ENCODE peak calls at places on chromosome 21, in eight cellular contexts. D is fibroblast of lung, T is GM04503, J is SK-MEL-5, I is stomach, A is KBM-7, Z is NCI-H69, F is HuH-7.5. R is an unnamed sample.

GRCh38 chr21:15241997-15242767 is 177.4 kb upstream of the NRIP1 start:
- DNase-seq in D (no peak), T (no peak), J (no peak), I (no peak), A (no peak), Z (peak; percentile 14), F (no peak), R (no peak)

GRCh38 chr21:36545776-36546511 is 66.0 kb upstream of the CLDN14 start:
- DNase-seq in D (no peak), T (no peak), J (no peak), I (no peak), A (no peak), Z (no peak), F (no peak), R (no peak)

GRCh38 chr21:41171210-41171609 is 3.2 kb downstream of the BACE2 start:
- DNase-seq in D (no peak), T (no peak), J (peak; percentile 97), I (peak; percentile 87), A (no peak), Z (peak; percentile 59), F (no peak), R (no peak)

GRCh38 chr21:38159355-38159754 is 97.4 kb upstream of the KCNJ15 start:
- DNase-seq in D (peak; percentile 91), T (no peak), J (peak; percentile 76), I (peak; percentile 70), A (peak; percentile 80), Z (peak; percentile 81), F (peak; percentile 28), R (peak; percentile 68)

GRCh38 chr21:42539931-42540343 is 26.3 kb downstream of the SLC37A1 start:
- DNase-seq in D (no peak), T (no peak), J (peak; percentile 10), I (peak; percentile 51), A (peak; percentile 22), Z (peak; percentile 32), F (no peak), R (no peak)

GRCh38 chr21:45033791-45034555 is 40.4 kb upstream of the ADARB1 start:
- DNase-seq in D (peak; percentile 87), T (peak; percentile 49), J (no peak), I (no peak), A (no peak), Z (no peak), F (no peak), R (no peak)

GRCh38 chr21:36803801-36804452 is 105.0 kb downstream of the SIM2 start:
- DNase-seq in D (no peak), T (no peak), J (no peak), I (no peak), A (no peak), Z (no peak), F (no peak), R (no peak)

GRCh38 chr21:45022348-45022675 is 52.1 kb upstream of the ADARB1 start:
- DNase-seq in D (no peak), T (no peak), J (no peak), I (no peak), A (no peak), Z (no peak), F (no peak), R (no peak)

GRCh38 chr21:16072692-16073091 is 342.9 kb downstream of the USP25 start:
- DNase-seq in D (peak; percentile 90), T (no peak), J (no peak), I (no peak), A (no peak), Z (no peak), F (no peak), R (no peak)

GRCh38 chr21:38914531-38915385 is 109.0 kb downstream of the ETS2 start:
- DNase-seq in D (no peak), T (no peak), J (no peak), I (no peak), A (peak; percentile 14), Z (peak; percentile 10), F (no peak), R (no peak)

GRCh38 chr21:45182958-45183357 is 104.7 kb downstream of the POFUT2 start:
- DNase-seq in D (no peak), T (no peak), J (no peak), I (no peak), A (no peak), Z (no peak), F (no peak), R (no peak)

GRCh38 chr21:34205811-34206635 is 132.6 kb downstream of the MRPS6 start:
- DNase-seq in D (peak; percentile 15), T (no peak), J (no peak), I (no peak), A (no peak), Z (peak; percentile 99), F (no peak), R (no peak)

GRCh38 chr21:40765771-40766170 is 81.2 kb downstream of the DSCAM start:
- DNase-seq in D (no peak), T (no peak), J (no peak), I (no peak), A (no peak), Z (peak; percentile 96), F (no peak), R (no peak)

GRCh38 chr21:38957575-38958340 is 152.0 kb downstream of the ETS2 start:
- DNase-seq in D (no peak), T (no peak), J (no peak), I (no peak), A (no peak), Z (peak; percentile 80), F (no peak), R (no peak)

GRCh38 chr21:25179116-25179515 is 428.2 kb downstream of the MRPL39 start:
- DNase-seq in D (peak; percentile 75), T (no peak), J (no peak), I (no peak), A (no peak), Z (no peak), F (no peak), R (no peak)

GRCh38 chr21:27590271-27590670 is 623.4 kb upstream of the ADAMTS5 start:
- DNase-seq in D (no peak), T (peak; percentile 87), J (no peak), I (no peak), A (no peak), Z (no peak), F (no peak), R (no peak)

GRCh38 chr21:36499578-36500471 is 19.9 kb upstream of the CLDN14 start:
- DNase-seq in D (peak; percentile 24), T (peak; percentile 76), J (no peak), I (peak; percentile 73), A (no peak), Z (peak; percentile 89), F (no peak), R (no peak)

GRCh38 chr21:15444118-15444960 is 285.4 kb upstream of the USP25 start:
- DNase-seq in D (no peak), T (no peak), J (no peak), I (no peak), A (no peak), Z (peak; percentile 44), F (no peak), R (no peak)

GRCh38 chr21:30256100-30256499 is 26.6 kb downstream of the KRTAP24-1 start:
- DNase-seq in D (no peak), T (no peak), J (no peak), I (no peak), A (no peak), Z (no peak), F (no peak), R (no peak)

GRCh38 chr21:29640233-29640554 is 299.6 kb downstream of the GRIK1 start:
- DNase-seq in D (peak; percentile 23), T (no peak), J (no peak), I (no peak), A (no peak), Z (no peak), F (no peak), R (no peak)